ENCODE peak calls at places on chromosomes 7 and 10, in seven cellular contexts. A, G, P, M, Y, O and C are unnamed samples.

GRCh38 chr7:102122026-102122425 is 164.6 kb upstream of the SH2B2 start:
- DNase-seq in A (no peak), P (no peak), O (peak; percentile 32), M (no peak), Y (peak; percentile 4), G (no peak), C (peak; percentile 86)

GRCh38 chr10:17563452-17563851 is 53.7 kb downstream of the HACD1 start:
- DNase-seq in G (no peak), Y (no peak), M (no peak), A (no peak), P (no peak), O (no peak), C (no peak)

GRCh38 chr10:80407836-80408197 is 534 bp upstream of the PRXL2A start:
- DNase-seq in O (peak; percentile 25), M (no peak), G (peak; percentile 57), Y (no peak), A (no peak), P (no peak), C (no peak)

GRCh38 chr7:75669579-75669978 is 69.2 kb downstream of the HIP1 start:
- DNase-seq in G (no peak), Y (no peak), A (no peak), M (no peak), O (no peak), P (no peak), C (no peak)

GRCh38 chr10:98374176-98374969 is 40.6 kb downstream of the PYROXD2 start:
- DNase-seq in G (no peak), P (no peak), O (no peak), A (no peak), Y (peak; percentile 17), M (no peak), C (no peak)

GRCh38 chr7:21318916-21319270 is 109.0 kb upstream of the SP4 start:
- DNase-seq in Y (no peak), A (no peak), O (no peak), M (no peak), G (no peak), P (no peak), C (peak; percentile 15)

GRCh38 chr7:90216080-90216674 is 4.6 kb downstream of the STEAP2 start:
- DNase-seq in M (no peak), Y (no peak), G (no peak), P (no peak), A (no peak), O (no peak), C (no peak)

GRCh38 chr7:80859272-80859970 is 59.4 kb downstream of the SEMA3C start:
- DNase-seq in M (no peak), P (peak; percentile 41), Y (no peak), O (no peak), G (no peak), A (no peak), C (no peak)

GRCh38 chr10:16952010-16952550 is 134.9 kb upstream of the RSU1 start:
- DNase-seq in G (no peak), P (no peak), Y (no peak), M (no peak), O (no peak), A (no peak), C (no peak)

GRCh38 chr10:132301371-132302330 is 6.1 kb downstream of the STK32C start:
- DNase-seq in P (no peak), Y (no peak), M (no peak), A (no peak), G (no peak), O (no peak), C (no peak)

GRCh38 chr7:69762821-69763352 is 164.6 kb downstream of the AUTS2 start:
- DNase-seq in O (no peak), Y (no peak), P (no peak), M (no peak), G (no peak), A (no peak), C (no peak)

GRCh38 chr7:144526912-144527610 is 123.6 kb upstream of the NOBOX start:
- DNase-seq in A (no peak), M (no peak), Y (no peak), G (no peak), P (no peak), O (no peak), C (no peak)

GRCh38 chr10:118394557-118395194 is 52.6 kb upstream of the FAM204A start:
- DNase-seq in P (no peak), M (no peak), O (no peak), G (no peak), A (no peak), Y (no peak), C (peak; percentile 50)

GRCh38 chr7:116955801-116956514 is 2.7 kb downstream of the ST7 start:
- DNase-seq in A (no peak), O (no peak), G (no peak), M (no peak), Y (no peak), P (peak; percentile 8), C (no peak)

GRCh38 chr10:104276192-104276591 is 7.2 kb downstream of the GSTO2 start:
- DNase-seq in Y (no peak), M (no peak), A (no peak), G (no peak), O (no peak), P (no peak), C (no peak)

GRCh38 chr7:140423501-140423900 is 19.6 kb downstream of the RAB19 start:
- DNase-seq in A (no peak), G (no peak), M (no peak), Y (no peak), O (no peak), P (no peak), C (no peak)

GRCh38 chr7:155643804-155644177 is 670 bp upstream of the RBM33 start:
- DNase-seq in M (no peak), G (no peak), Y (no peak), A (no peak), O (no peak), P (no peak), C (no peak)

GRCh38 chr7:102875700-102876192 is 37.1 kb upstream of the LRRC17 start:
- DNase-seq in G (no peak), P (no peak), O (no peak), Y (peak; percentile 90), A (no peak), M (no peak), C (peak; percentile 30)

GRCh38 chr10:79981673-79982485 is 33.0 kb upstream of the SFTPD start:
- DNase-seq in Y (peak; percentile 25), G (peak; percentile 80), M (no peak), P (peak; percentile 66), A (no peak), O (no peak), C (no peak)

GRCh38 chr10:49568235-49568634 is 29.3 kb upstream of the ERCC6 start:
- DNase-seq in M (no peak), P (no peak), G (no peak), Y (no peak), A (no peak), O (no peak), C (no peak)

GRCh38 chr7:141114141-141114664 is 40.3 kb downstream of the TMEM178B start:
- DNase-seq in Y (no peak), O (no peak), A (no peak), G (no peak), P (no peak), M (no peak), C (no peak)

GRCh38 chr7:122407195-122407594 is 102.6 kb upstream of the FEZF1 start:
- DNase-seq in Y (no peak), G (no peak), A (no peak), O (no peak), M (no peak), P (no peak), C (no peak)

GRCh38 chr10:114301177-114301576 is 62.1 kb downstream of the VWA2 start:
- DNase-seq in G (peak; percentile 38), A (no peak), P (no peak), M (no peak), O (no peak), Y (no peak), C (peak; percentile 56)

GRCh38 chr7:94580601-94581000 is 71.0 kb downstream of the CASD1 start:
- DNase-seq in M (no peak), O (no peak), G (no peak), A (no peak), P (no peak), Y (no peak), C (no peak)

GRCh38 chr7:121385800-121386179 is 10.3 kb downstream of the FAM3C start:
- DNase-seq in Y (no peak), A (no peak), O (no peak), G (no peak), M (no peak), P (no peak), C (peak; percentile 49)

GRCh38 chr10:47013469-47014169 is 102.4 kb downstream of the PTPN20 start:
- DNase-seq in A (no peak), M (no peak), Y (no peak), P (no peak), O (no peak), G (peak; percentile 73), C (no peak)

GRCh38 chr7:141301544-141301943 is 227.7 kb downstream of the TMEM178B start:
- DNase-seq in P (no peak), G (no peak), O (no peak), Y (no peak), A (no peak), M (no peak), C (no peak)

GRCh38 chr10:80477813-80478212 is 23.7 kb downstream of the TSPAN14 start:
- DNase-seq in P (no peak), M (no peak), A (no peak), O (no peak), G (no peak), Y (peak; percentile 49), C (no peak)

GRCh38 chr10:26721561-26721960 is 24.1 kb downstream of the PDSS1 start:
- DNase-seq in M (no peak), O (no peak), G (no peak), A (peak; percentile 25), P (no peak), Y (no peak), C (no peak)

GRCh38 chr7:98120559-98120958 is 13.9 kb downstream of the LMTK2 start:
- DNase-seq in A (no peak), O (no peak), G (no peak), M (no peak), P (no peak), Y (no peak), C (no peak)

GRCh38 chr10:103966671-103967432 is at the start of gene SLK:
- DNase-seq in O (peak; percentile 73), Y (peak; percentile 73), G (peak; percentile 50), A (peak; percentile 80), M (peak; percentile 75), P (peak; percentile 76), C (peak; percentile 95)

GRCh38 chr10:122475581-122475980 is 14.2 kb downstream of the HTRA1 start:
- DNase-seq in G (no peak), O (no peak), A (no peak), M (no peak), Y (no peak), P (no peak), C (no peak)

GRCh38 chr10:68550747-68551411 is 9.3 kb upstream of the TET1 start:
- DNase-seq in Y (no peak), O (peak; percentile 65), M (no peak), P (peak; percentile 38), G (peak; percentile 81), A (no peak), C (peak; percentile 89)

GRCh38 chr10:11576092-11576809 is 35.2 kb downstream of the USP6NL start:
- DNase-seq in G (no peak), M (no peak), A (no peak), Y (no peak), P (no peak), O (no peak), C (no peak)

GRCh38 chr10:88820990-88821389 is 18.5 kb downstream of the LIPM start:
- DNase-seq in G (no peak), A (no peak), P (no peak), Y (peak; percentile 38), M (no peak), O (no peak), C (no peak)

GRCh38 chr7:16982640-16983103 is 100.9 kb upstream of the AGR3 start:
- DNase-seq in M (no peak), Y (peak; percentile 17), A (no peak), O (no peak), G (no peak), P (no peak), C (peak; percentile 71)

GRCh38 chr7:80654887-80655340 is 16.5 kb downstream of the CD36 start:
- DNase-seq in O (no peak), G (no peak), M (no peak), P (no peak), A (no peak), Y (no peak), C (no peak)

GRCh38 chr7:44305564-44306507 is 19.6 kb downstream of the CAMK2B start:
- DNase-seq in Y (no peak), O (no peak), P (no peak), A (no peak), G (no peak), M (no peak), C (no peak)